ENCODE peak calls at places on chromosomes 16 and 17, in six cellular contexts. K is NCI-H510A treated with DMSO at 0.1 percent for 48 hours; V is EL; J is stimulated activated CD4-positive, alpha-beta T cell treated with anti-CD3 and anti-CD28 coated beads, Interleukin-4, amount 100 ng/mL, for 1 hour; B is HT1080; T is effector memory CD8-positive, alpha-beta T cell. Y is an unnamed sample.

GRCh38 chr17:62802531-62803205 is 5.4 kb downstream of the MARCHF10 start:
- DNase-seq in K (peak), V (no peak), J (no peak), B (no peak), T (no peak), Y (no peak)

GRCh38 chr17:46038414-46038813 is 39.4 kb downstream of the STH start:
- DNase-seq in K (no peak), V (no peak), J (no peak), B (no peak), T (no peak), Y (no peak)

GRCh38 chr17:45790296-45790922 is 6.3 kb downstream of the CRHR1 start:
- DNase-seq in K (peak), V (no peak), J (no peak), B (no peak), T (no peak), Y (peak)

GRCh38 chr17:55451203-55451641 is 29.6 kb upstream of the MMD start:
- DNase-seq in K (no peak), V (peak), J (no peak), B (no peak), T (no peak), Y (peak)

GRCh38 chr17:797236-797635 is 15.1 kb downstream of the MRM3 start:
- DNase-seq in K (no peak), V (no peak), J (no peak), B (no peak), T (no peak), Y (no peak)

GRCh38 chr16:86567701-86568571 is 1.3 kb downstream of the FOXC2 start:
- DNase-seq in K (no peak), V (peak), J (no peak), B (peak), T (no peak), Y (peak)

GRCh38 chr16:6132121-6132520 is 1034.5 kb upstream of the EEF2KMT start:
- DNase-seq in K (no peak), V (no peak), J (no peak), B (no peak), T (no peak), Y (no peak)

GRCh38 chr16:67115649-67116048 is 5.9 kb downstream of the PHAF1 start:
- DNase-seq in K (no peak), V (peak), J (no peak), B (peak), T (no peak), Y (peak)

GRCh38 chr17:9021158-9021984 is at the start of gene NTN1:
- DNase-seq in K (no peak), V (peak), J (peak), B (no peak), T (peak), Y (peak)

GRCh38 chr17:39761861-39762496 is 24.2 kb downstream of the GRB7 start:
- DNase-seq in K (no peak), V (no peak), J (no peak), B (peak), T (no peak), Y (no peak)

GRCh38 chr17:78779848-78780247 is 2.2 kb downstream of the CYTH1 start:
- DNase-seq in K (peak), V (no peak), J (no peak), B (no peak), T (peak), Y (no peak)

GRCh38 chr17:19708431-19709175 is 7.8 kb downstream of the SLC47A2 start:
- DNase-seq in K (no peak), V (no peak), J (no peak), B (no peak), T (no peak), Y (no peak)

GRCh38 chr16:882256-882655 is 81.7 kb upstream of the GNG13 start:
- DNase-seq in K (no peak), V (no peak), J (no peak), B (no peak), T (no peak), Y (no peak)

GRCh38 chr16:901149-901548 is 69.6 kb downstream of the LMF1 start:
- DNase-seq in K (no peak), V (no peak), J (no peak), B (no peak), T (no peak), Y (no peak)

GRCh38 chr17:75019710-75020109 is 7.2 kb downstream of the MRPL58 start:
- DNase-seq in K (no peak), V (no peak), J (no peak), B (no peak), T (no peak), Y (no peak)

GRCh38 chr17:46736100-46736499 is 82.4 kb downstream of the WNT3 start:
- DNase-seq in K (no peak), V (no peak), J (no peak), B (no peak), T (no peak), Y (no peak)

GRCh38 chr17:29625037-29625750 is 2.5 kb upstream of the CORO6 start:
- DNase-seq in K (no peak), V (peak), J (no peak), B (peak), T (no peak), Y (peak)

GRCh38 chr16:47787695-47788094 is 326.6 kb downstream of the PHKB start:
- DNase-seq in K (no peak), V (peak), J (no peak), B (no peak), T (no peak), Y (peak)

GRCh38 chr17:41492771-41493170 is 3.1 kb upstream of the KRT36 start:
- DNase-seq in K (peak), V (peak), J (no peak), B (peak), T (no peak), Y (peak)

GRCh38 chr17:45147581-45148182 is 593 bp upstream of the HEXIM1 start:
- DNase-seq in K (peak), V (peak), J (peak), B (peak), T (peak), Y (peak)

GRCh38 chr17:6914711-6915110 is 81.1 kb upstream of the ALOX12 start:
- DNase-seq in K (no peak), V (peak), J (no peak), B (no peak), T (no peak), Y (peak)

GRCh38 chr17:68176770-68177169 is 71.1 kb upstream of the AMZ2 start:
- DNase-seq in K (no peak), V (no peak), J (no peak), B (no peak), T (no peak), Y (no peak)

GRCh38 chr16:80924372-80924978 is 82.2 kb downstream of the CMC2 start:
- DNase-seq in K (no peak), V (peak), J (peak), B (peak), T (peak), Y (peak)

GRCh38 chr16:76222853-76223252 is 54.3 kb upstream of the CNTNAP4 start:
- DNase-seq in K (no peak), V (no peak), J (no peak), B (no peak), T (no peak), Y (no peak)

GRCh38 chr17:51258756-51259573 is 884 bp downstream of the MBTD1 start:
- DNase-seq in K (no peak), V (peak), J (peak), B (peak), T (no peak), Y (peak)

GRCh38 chr16:50246299-50247122 is 19.8 kb upstream of the ADCY7 start:
- DNase-seq in K (no peak), V (no peak), J (no peak), B (no peak), T (no peak), Y (no peak)

GRCh38 chr17:7886227-7887037 is 2.2 kb upstream of the CHD3 start:
- DNase-seq in K (peak), V (peak), J (peak), B (peak), T (peak), Y (peak)

Y was measured in EH.